ENCODE peak calls at places on chromosomes 7 and 10, in four cellular contexts. One of them, this sample, is unnamed. For H3K4me1 and H3K27me3, the result is how much of the 10 kb centered on the place peaks cover.

GRCh38 chr10:120041807-120042545 is 149.4 kb downstream of the SEC23IP start:
- DNase-seq in ovary: no peak
- DNase-seq in transverse colon: no peak
- DNase-seq in IMR-90: no peak
- DNase-seq in this sample: no peak

GRCh38 chr7:86226191-86226590 is 417.5 kb upstream of the GRM3 start:
- DNase-seq in ovary: no peak
- DNase-seq in transverse colon: no peak
- DNase-seq in IMR-90: no peak
- DNase-seq in this sample: no peak

GRCh38 chr7:155299539-155300202 is 2.0 kb downstream of the INSIG1 start:
- DNase-seq in ovary: no peak
- DNase-seq in transverse colon: no peak
- DNase-seq in IMR-90: no peak
- DNase-seq in this sample: no peak

GRCh38 chr10:22992075-22992474 is 64.2 kb downstream of the ARMC3 start:
- DNase-seq in transverse colon: no peak
- DNase-seq in ovary: no peak
- DNase-seq in IMR-90: no peak
- DNase-seq in this sample: no peak

GRCh38 chr7:65731562-65732035 is 141.3 kb upstream of the VKORC1L1 start:
- DNase-seq in ovary: no peak
- DNase-seq in transverse colon: peak
- DNase-seq in IMR-90: no peak
- DNase-seq in this sample: peak

GRCh38 chr7:149827089-149827981 is 10.8 kb upstream of the ZNF862 start:
- DNase-seq in IMR-90: no peak
- DNase-seq in transverse colon: no peak
- DNase-seq in ovary: no peak
- DNase-seq in this sample: no peak

GRCh38 chr10:124865676-124866075 is 64.1 kb downstream of the ABRAXAS2 start:
- DNase-seq in IMR-90: no peak
- DNase-seq in transverse colon: no peak
- DNase-seq in ovary: no peak
- DNase-seq in this sample: no peak

GRCh38 chr7:99539213-99539811 is 12.6 kb downstream of the FAM200A start:
- DNase-seq in transverse colon: no peak
- DNase-seq in IMR-90: no peak
- DNase-seq in ovary: no peak
- DNase-seq in this sample: no peak

GRCh38 chr7:40356871-40357676 is 222.3 kb downstream of the SUGCT start:
- DNase-seq in ovary: no peak
- DNase-seq in transverse colon: no peak
- DNase-seq in IMR-90: peak
- DNase-seq in this sample: no peak

GRCh38 chr10:17783751-17784150 is 25.4 kb upstream of the MRC1 start:
- DNase-seq in ovary: no peak
- DNase-seq in IMR-90: no peak
- DNase-seq in transverse colon: no peak
- DNase-seq in this sample: no peak

GRCh38 chr10:26454891-26455290 is 16.8 kb downstream of the APBB1IP start:
- DNase-seq in IMR-90: no peak
- DNase-seq in ovary: no peak
- DNase-seq in transverse colon: no peak
- DNase-seq in this sample: no peak

GRCh38 chr10:26449726-26450125 is 11.6 kb downstream of the APBB1IP start:
- DNase-seq in transverse colon: no peak
- DNase-seq in ovary: no peak
- DNase-seq in IMR-90: no peak
- DNase-seq in this sample: no peak

GRCh38 chr10:26448706-26449435 is 10.7 kb downstream of the APBB1IP start:
- DNase-seq in transverse colon: peak
- DNase-seq in IMR-90: no peak
- DNase-seq in ovary: no peak
- DNase-seq in this sample: no peak

GRCh38 chr10:26453850-26454249 is 15.7 kb downstream of the APBB1IP start:
- DNase-seq in ovary: no peak
- DNase-seq in IMR-90: no peak
- DNase-seq in transverse colon: no peak
- DNase-seq in this sample: no peak

GRCh38 chr10:26451903-26452302 is 13.8 kb downstream of the APBB1IP start:
- DNase-seq in IMR-90: no peak
- DNase-seq in ovary: no peak
- DNase-seq in transverse colon: no peak
- DNase-seq in this sample: no peak
- H3K4me1 ChIP-seq in IMR-90: under half
- H3K4me1 ChIP-seq in ovary: under half
- H3K4me1 ChIP-seq in transverse colon: under half
- H3K4me1 ChIP-seq in this sample: under half

DNA sequence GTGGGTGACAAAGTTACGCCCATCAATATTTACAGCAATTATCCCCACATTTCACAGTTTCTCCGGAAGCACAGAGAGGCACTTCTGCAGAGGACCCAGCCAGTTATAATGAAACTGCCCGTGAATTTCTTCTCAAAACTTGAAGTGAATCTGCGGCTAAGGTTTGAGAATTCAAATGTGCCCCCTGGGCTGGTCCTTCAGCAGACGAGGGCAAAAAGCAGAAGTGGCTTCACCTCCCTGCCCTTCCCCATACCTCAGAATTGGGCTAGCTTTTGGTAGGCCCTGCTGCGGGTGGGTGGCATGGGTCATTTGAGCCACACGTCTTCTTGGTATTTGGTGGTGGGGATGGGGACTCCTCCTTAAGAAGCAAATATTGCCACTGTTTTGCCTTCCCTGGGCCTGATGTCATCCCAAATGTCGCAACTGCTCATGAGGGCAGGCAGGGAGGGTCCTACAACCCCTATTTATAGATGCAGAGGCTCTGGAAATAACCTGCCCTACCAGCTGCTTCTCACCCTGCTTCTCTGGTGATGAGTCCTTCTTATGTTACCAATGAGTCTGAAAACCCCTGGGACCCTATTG is 16.6 kb upstream of the WDFY4 start:
- DNase-seq in ovary: no peak
- DNase-seq in transverse colon: peak
- DNase-seq in IMR-90: no peak
- DNase-seq in this sample: no peak
- TF ChIP-seq POLR2A in ovary: no peak
- TF ChIP-seq POLR2A in transverse colon: no peak
- TF ChIP-seq POLR2A in IMR-90: no peak
- TF ChIP-seq POLR2A in this sample: no peak

DNA sequence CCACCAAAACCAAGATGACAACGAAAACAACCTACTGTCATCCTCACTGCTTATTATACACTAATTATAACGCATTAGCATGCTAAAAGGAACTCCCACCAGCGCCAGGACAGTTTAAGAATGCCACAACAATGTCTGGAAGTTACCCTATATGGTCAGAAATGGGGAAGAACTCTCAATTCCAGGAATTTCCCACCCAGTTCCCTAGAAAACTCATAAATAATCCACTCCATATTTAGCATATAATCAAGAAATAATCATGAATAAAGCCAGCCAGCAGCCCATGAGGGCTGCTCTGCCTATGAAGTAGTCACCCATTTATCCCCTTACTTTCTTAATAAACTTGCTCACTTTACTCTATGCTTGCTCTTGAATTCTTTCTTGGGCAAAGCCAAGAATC is 20.7 kb downstream of the MICU1 start:
- DNase-seq in transverse colon: no peak
- DNase-seq in ovary: no peak
- DNase-seq in IMR-90: no peak
- DNase-seq in this sample: no peak
- H3K27me3 ChIP-seq in transverse colon: under half
- H3K27me3 ChIP-seq in ovary: under half
- H3K27me3 ChIP-seq in IMR-90: under half
- H3K27me3 ChIP-seq in this sample: under half

GRCh38 chr10:132551808-132552130 is 14.2 kb downstream of the INPP5A start:
- DNase-seq in ovary: no peak
- DNase-seq in IMR-90: no peak
- DNase-seq in transverse colon: no peak
- DNase-seq in this sample: no peak
- H3K4me1 ChIP-seq in ovary: under half
- H3K4me1 ChIP-seq in IMR-90: under half
- H3K4me1 ChIP-seq in transverse colon: under half
- H3K4me1 ChIP-seq in this sample: under half

DNA sequence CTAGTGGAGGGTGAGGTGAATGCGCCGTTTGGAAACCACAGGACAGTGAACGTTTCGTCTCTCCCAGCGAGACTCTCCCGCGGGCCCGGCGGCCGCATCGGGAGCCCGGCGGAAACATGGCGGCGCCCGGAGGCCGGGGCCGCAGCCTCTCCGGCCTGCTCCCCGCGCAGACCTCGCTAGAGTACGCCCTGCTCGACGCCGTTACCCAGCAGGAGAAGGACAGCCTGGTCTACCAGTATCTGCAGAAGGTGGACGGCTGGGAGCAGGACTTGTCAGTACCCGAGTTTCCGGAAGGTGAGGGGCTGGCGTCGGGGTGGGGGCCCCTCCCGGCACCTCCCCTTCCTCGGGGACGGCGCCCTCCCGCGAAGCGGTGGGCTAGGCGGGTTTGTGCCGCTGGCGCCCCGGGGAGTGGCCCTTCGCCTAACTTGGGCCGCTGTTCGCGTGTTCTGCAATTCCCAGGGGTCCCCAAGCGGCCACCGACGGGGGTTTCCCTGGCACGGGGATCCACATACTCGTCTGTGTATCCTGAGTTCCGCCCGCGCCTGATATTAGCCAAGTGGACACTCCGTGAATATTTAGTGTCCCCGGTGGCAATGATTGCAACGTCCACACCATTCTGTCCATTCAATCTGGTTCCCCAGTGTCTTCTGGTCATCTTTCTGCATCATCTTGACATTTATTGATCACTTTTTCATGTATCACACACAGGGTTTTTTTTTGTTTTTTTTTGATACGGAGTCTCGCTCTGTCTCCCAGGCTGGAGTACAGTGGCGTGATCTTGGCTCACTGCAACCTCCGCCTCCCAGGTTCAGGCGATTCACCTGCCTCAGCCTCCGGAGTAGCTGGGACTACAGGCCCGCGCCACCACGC is 531 bp downstream of the NHLRC2 start:
- DNase-seq in ovary: peak
- DNase-seq in IMR-90: peak
- DNase-seq in transverse colon: peak
- DNase-seq in this sample: peak
- TF ChIP-seq POLR2A in ovary: no peak
- TF ChIP-seq POLR2A in IMR-90: peak
- TF ChIP-seq POLR2A in transverse colon: peak
- TF ChIP-seq POLR2A in this sample: peak

This sample was measured in body of pancreas.